ENCODE peak calls at places on chromosomes 13 and 19, in four cellular contexts. F, C, D and W are unnamed samples.

GRCh38 chr13:109859898-109860297 is 73.5 kb upstream of the IRS2 start:
- DNase-seq in C (no peak), D (no peak), F (no peak), W (no peak)

GRCh38 chr13:80664930-80665329 is 324.0 kb upstream of the SPRY2 start:
- DNase-seq in C (no peak), F (no peak), D (no peak), W (no peak)

GRCh38 chr19:17952041-17952976 is 14.6 kb upstream of the KCNN1 start:
- DNase-seq in F (peak), C (no peak), D (no peak), W (no peak)

GRCh38 chr19:16978156-16978555 is 48.5 kb downstream of the CPAMD8 start:
- DNase-seq in F (no peak), D (no peak), C (no peak), W (no peak)

GRCh38 chr19:29665215-29665825 is at the start of gene PLEKHF1:
- DNase-seq in D (peak), F (peak), C (no peak), W (peak)

GRCh38 chr13:30725331-30726085 is 9.8 kb upstream of the ALOX5AP start:
- DNase-seq in C (no peak), D (no peak), F (no peak), W (no peak)

GRCh38 chr19:33819875-33820781 is 23.5 kb downstream of the KCTD15 start:
- DNase-seq in F (peak), D (no peak), C (no peak), W (peak)

GRCh38 chr19:4638828-4639530 is at the start of gene TNFAIP8L1:
- DNase-seq in F (peak), D (peak), C (peak), W (peak)

GRCh38 chr19:7917292-7918061 is 2.7 kb upstream of the SNAPC2 start:
- DNase-seq in C (no peak), F (peak), D (no peak), W (peak)

GRCh38 chr13:94182185-94182761 is 297.2 kb downstream of the DCT start:
- DNase-seq in C (no peak), F (no peak), D (no peak), W (no peak)

GRCh38 chr13:43434185-43434584 is 352.6 kb downstream of the ENOX1 start:
- DNase-seq in C (no peak), D (no peak), F (no peak), W (no peak)

GRCh38 chr13:43432948-43433347 is 353.8 kb downstream of the ENOX1 start:
- DNase-seq in F (no peak), D (no peak), C (no peak), W (no peak)

GRCh38 chr13:43431279-43431678 is 355.5 kb downstream of the ENOX1 start:
- DNase-seq in F (no peak), D (no peak), C (no peak), W (no peak)

GRCh38 chr13:43428545-43429287 is 358.1 kb downstream of the ENOX1 start:
- DNase-seq in C (no peak), D (no peak), F (no peak), W (no peak)

DNA sequence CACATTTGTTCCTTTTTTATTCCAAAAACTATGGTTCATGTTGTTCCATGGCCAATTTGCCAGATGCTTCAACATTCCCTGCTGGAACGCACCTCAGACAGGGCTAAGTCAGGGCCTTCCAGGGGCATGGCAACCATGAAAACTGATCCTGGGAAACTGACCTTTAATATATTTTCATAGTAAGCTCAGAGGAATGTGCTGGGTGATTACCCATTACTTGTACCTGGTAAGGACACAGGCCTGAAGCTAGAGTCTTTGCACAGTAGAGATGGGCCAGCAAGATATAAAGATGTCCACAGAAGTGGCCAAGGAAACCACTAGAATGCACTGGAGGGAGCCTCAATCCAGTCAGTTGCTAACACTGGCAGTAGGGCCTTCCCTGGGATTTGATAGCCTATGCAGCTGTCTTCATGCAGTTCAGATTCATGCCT is 353.1 kb downstream of the ENOX1 start:
- DNase-seq in D (no peak), C (no peak), F (no peak), W (no peak)
- TF ChIP-seq JUND in D (no peak), C (no peak), F (no peak), W (no peak)

GRCh38 chr13:74647211-74647610 is 513.0 kb upstream of the KLF12 start:
- DNase-seq in F (no peak), D (no peak), C (no peak), W (no peak)

GRCh38 chr13:74647991-74648390 is 513.8 kb upstream of the KLF12 start:
- DNase-seq in C (no peak), D (no peak), F (no peak), W (no peak)

GRCh38 chr13:74651121-74651520 is 516.9 kb upstream of the KLF12 start:
- DNase-seq in D (no peak), C (no peak), F (no peak), W (peak)
- TF ChIP-seq JUND in D (no peak), C (no peak), F (no peak), W (no peak)

GRCh38 chr13:70769771-70770326 is 661.6 kb upstream of the KLHL1 start:
- DNase-seq in F (peak), D (no peak), C (no peak), W (no peak)
- TF ChIP-seq JUND in F (no peak), D (no peak), C (no peak), W (no peak)

GRCh38 chr13:41945926-41946325 is 15.0 kb downstream of the VWA8 start:
- DNase-seq in D (no peak), F (no peak), C (no peak), W (no peak)
- TF ChIP-seq JUND in D (no peak), F (no peak), C (no peak), W (no peak)

GRCh38 chr13:38664920-38665319 is 22.0 kb upstream of the FREM2 start:
- DNase-seq in C (no peak), D (no peak), F (no peak), W (no peak)
- TF ChIP-seq JUND in C (no peak), D (no peak), F (no peak), W (no peak)

GRCh38 chr19:55700813-55701212 is 25.8 kb downstream of the EPN1 start:
- DNase-seq in F (no peak), C (no peak), D (no peak), W (no peak)

GRCh38 chr19:55703790-55704215 is 28.8 kb downstream of the EPN1 start:
- DNase-seq in C (no peak), F (peak), D (peak), W (no peak)

GRCh38 chr19:55699221-55699620 is 24.2 kb downstream of the EPN1 start:
- DNase-seq in C (no peak), F (no peak), D (no peak), W (no peak)

GRCh38 chr19:55704494-55705245 is 29.6 kb downstream of the EPN1 start:
- DNase-seq in F (no peak), C (no peak), D (no peak), W (no peak)

DNA sequence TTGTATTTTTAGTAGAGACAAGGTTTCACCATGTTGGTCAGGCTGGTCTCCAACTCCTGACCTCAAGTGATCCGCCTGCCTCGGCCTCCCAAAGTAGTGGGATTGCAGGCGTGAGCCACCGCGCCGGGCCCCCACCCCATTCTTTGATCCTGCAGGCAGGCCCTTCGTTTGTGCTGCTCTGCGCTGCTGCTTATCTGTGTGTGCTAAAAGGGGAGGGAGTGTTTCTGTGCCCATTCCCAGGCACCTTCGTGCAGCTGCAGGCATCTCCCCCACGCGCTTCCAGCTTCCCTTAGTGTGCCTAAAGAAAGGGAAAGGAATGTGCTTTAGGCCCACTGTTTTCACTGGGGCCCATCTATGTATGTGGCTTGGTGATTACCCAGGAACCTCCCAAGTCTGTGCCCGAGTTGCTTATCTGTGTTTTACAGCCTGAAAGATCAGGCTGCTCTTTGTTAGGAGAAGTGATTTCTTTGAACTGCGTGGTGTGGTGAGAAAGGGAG is 27.2 kb downstream of the EPN1 start:
- DNase-seq in D (no peak), C (no peak), F (peak), W (no peak)
- TF ChIP-seq JUND in D (no peak), C (no peak), F (no peak), W (no peak)